ENCODE peak calls at places on chromosomes 7 and 10, in six cellular contexts. I is NB4, G is A549, D is HepG2, L is GM12878, C is K562. Y is an unnamed sample.

GRCh38 chr7:39510738-39511372 is 55.3 kb upstream of the YAE1 start:
- DNase-seq in I (peak), G (no peak), D (no peak), L (no peak), C (no peak), Y (no peak)

GRCh38 chr7:135194494-135195095 is 16.7 kb downstream of the WDR91 start:
- DNase-seq in I (no peak), G (no peak), D (no peak), L (no peak), C (no peak), Y (no peak)

GRCh38 chr7:112654322-112655216 is 135.6 kb downstream of the TMEM168 start:
- DNase-seq in I (no peak), G (no peak), D (no peak), L (no peak), C (no peak), Y (no peak)

GRCh38 chr7:19489162-19489820 is 219.5 kb downstream of the POLR1F start:
- DNase-seq in I (no peak), G (no peak), D (no peak), L (no peak), C (no peak), Y (no peak)

GRCh38 chr7:80941206-80941758 is 22.4 kb upstream of the SEMA3C start:
- DNase-seq in I (no peak), G (peak), D (no peak), L (no peak), C (no peak), Y (no peak)

GRCh38 chr10:113576853-113577252 is 24.0 kb downstream of the HABP2 start:
- DNase-seq in I (peak), G (no peak), D (no peak), L (no peak), C (no peak), Y (peak)

GRCh38 chr10:22816298-22816653 is 101.9 kb upstream of the PIP4K2A start:
- DNase-seq in I (peak), G (peak), D (no peak), L (no peak), C (peak), Y (peak)

GRCh38 chr10:69774596-69774995 is 27.1 kb upstream of the COL13A1 start:
- DNase-seq in I (no peak), G (no peak), D (no peak), L (no peak), C (no peak), Y (no peak)

GRCh38 chr7:44533301-44534055 is 7.7 kb downstream of the NPC1L1 start:
- DNase-seq in I (no peak), G (no peak), D (no peak), L (no peak), C (no peak), Y (no peak)

GRCh38 chr10:117137911-117138642 is at the start of gene VAX1:
- DNase-seq in I (no peak), G (peak), D (no peak), L (no peak), C (no peak), Y (no peak)

GRCh38 chr7:120053390-120053961 is 219.5 kb upstream of the KCND2 start:
- DNase-seq in I (peak), G (no peak), D (no peak), L (no peak), C (no peak), Y (no peak)

GRCh38 chr10:116998172-116998571 is 6.8 kb downstream of the SHTN1 start:
- DNase-seq in I (no peak), G (no peak), D (no peak), L (no peak), C (no peak), Y (no peak)

GRCh38 chr7:27242046-27242579 is 489 bp upstream of the EVX1 start:
- DNase-seq in I (no peak), G (no peak), D (no peak), L (no peak), C (no peak), Y (no peak)

GRCh38 chr10:127400216-127400615 is 148.9 kb upstream of the NPS start:
- DNase-seq in I (no peak), G (no peak), D (no peak), L (no peak), C (no peak), Y (no peak)

GRCh38 chr10:71985542-71986250 is 21.5 kb downstream of the CHST3 start:
- DNase-seq in I (peak), G (no peak), D (no peak), L (peak), C (no peak), Y (peak)

GRCh38 chr7:130844811-130845580 is 111.0 kb upstream of the KLF14 start:
- DNase-seq in I (no peak), G (peak), D (no peak), L (no peak), C (no peak), Y (no peak)

GRCh38 chr10:30436200-30436599 is 2.2 kb downstream of the MAP3K8 start:
- DNase-seq in I (peak), G (no peak), D (no peak), L (no peak), C (peak), Y (peak)

GRCh38 chr7:34128762-34129161 is 223.4 kb downstream of the BMPER start:
- DNase-seq in I (no peak), G (no peak), D (no peak), L (no peak), C (no peak), Y (no peak)

GRCh38 chr10:72146559-72147323 is 58.4 kb upstream of the SPOCK2 start:
- DNase-seq in I (no peak), G (no peak), D (no peak), L (no peak), C (no peak), Y (no peak)

GRCh38 chr7:113561446-113561845 is 357.4 kb downstream of the PPP1R3A start:
- DNase-seq in I (peak), G (no peak), D (no peak), L (no peak), C (no peak), Y (no peak)

GRCh38 chr7:90773269-90773668 is 177.1 kb downstream of the CDK14 start:
- DNase-seq in I (no peak), G (no peak), D (no peak), L (no peak), C (no peak), Y (no peak)

GRCh38 chr7:2209146-2209960 is 23.4 kb downstream of the MAD1L1 start:
- DNase-seq in I (peak), G (peak), D (peak), L (peak), C (peak), Y (peak)

GRCh38 chr7:144470052-144470451 is 66.6 kb upstream of the NOBOX start:
- DNase-seq in I (no peak), G (no peak), D (no peak), L (no peak), C (no peak), Y (no peak)

GRCh38 chr7:55420535-55420934 is 55.4 kb downstream of the LANCL2 start:
- DNase-seq in I (no peak), G (no peak), D (peak), L (no peak), C (no peak), Y (no peak)

GRCh38 chr7:131909151-131909768 is 352.8 kb upstream of the PODXL start:
- DNase-seq in I (no peak), G (no peak), D (no peak), L (no peak), C (no peak), Y (no peak)

GRCh38 chr7:23184709-23185354 is 3.0 kb downstream of the NUP42 start:
- DNase-seq in I (peak), G (peak), D (peak), L (peak), C (peak), Y (peak)

GRCh38 chr7:113086431-113086888 is at the start of gene GPR85:
- DNase-seq in I (peak), G (peak), D (no peak), L (no peak), C (peak), Y (peak)

GRCh38 chr7:43659549-43659896 is 69.8 kb downstream of the COA1 start:
- DNase-seq in I (no peak), G (no peak), D (no peak), L (no peak), C (no peak), Y (no peak)

GRCh38 chr10:63707254-63707910 is 186.2 kb downstream of the REEP3 start:
- DNase-seq in I (peak), G (peak), D (peak), L (peak), C (peak), Y (peak)

GRCh38 chr7:89623018-89623672 is 531.1 kb upstream of the STEAP1 start:
- DNase-seq in I (peak), G (peak), D (peak), L (peak), C (peak), Y (peak)

GRCh38 chr10:53786236-53786635 is 1013.7 kb upstream of the MBL2 start:
- DNase-seq in I (peak), G (no peak), D (peak), L (no peak), C (peak), Y (no peak)

GRCh38 chr10:126508535-126509040 is 120.3 kb upstream of the ADAM12 start:
- DNase-seq in I (no peak), G (no peak), D (no peak), L (no peak), C (no peak), Y (no peak)

GRCh38 chr10:132708441-132708840 is 77.5 kb downstream of the NKX6-2 start:
- DNase-seq in I (no peak), G (no peak), D (no peak), L (no peak), C (no peak), Y (no peak)

GRCh38 chr10:49177391-49178355 is 10.5 kb downstream of the TMEM273 start:
- DNase-seq in I (peak), G (peak), D (peak), L (peak), C (peak), Y (peak)

GRCh38 chr7:3899559-3899991 is 598.5 kb downstream of the SDK1 start:
- DNase-seq in I (no peak), G (no peak), D (no peak), L (no peak), C (no peak), Y (no peak)

GRCh38 chr10:10824611-10825148 is 193.0 kb upstream of the CELF2 start:
- DNase-seq in I (no peak), G (no peak), D (no peak), L (no peak), C (no peak), Y (peak)

GRCh38 chr10:10826125-10826524 is 191.5 kb upstream of the CELF2 start:
- DNase-seq in I (no peak), G (no peak), D (no peak), L (no peak), C (no peak), Y (peak)

GRCh38 chr10:10831085-10831484 is 186.6 kb upstream of the CELF2 start:
- DNase-seq in I (no peak), G (no peak), D (no peak), L (no peak), C (no peak), Y (peak)

GRCh38 chr10:10833955-10834354 is 183.7 kb upstream of the CELF2 start:
- DNase-seq in I (no peak), G (no peak), D (no peak), L (no peak), C (no peak), Y (no peak)

DNA sequence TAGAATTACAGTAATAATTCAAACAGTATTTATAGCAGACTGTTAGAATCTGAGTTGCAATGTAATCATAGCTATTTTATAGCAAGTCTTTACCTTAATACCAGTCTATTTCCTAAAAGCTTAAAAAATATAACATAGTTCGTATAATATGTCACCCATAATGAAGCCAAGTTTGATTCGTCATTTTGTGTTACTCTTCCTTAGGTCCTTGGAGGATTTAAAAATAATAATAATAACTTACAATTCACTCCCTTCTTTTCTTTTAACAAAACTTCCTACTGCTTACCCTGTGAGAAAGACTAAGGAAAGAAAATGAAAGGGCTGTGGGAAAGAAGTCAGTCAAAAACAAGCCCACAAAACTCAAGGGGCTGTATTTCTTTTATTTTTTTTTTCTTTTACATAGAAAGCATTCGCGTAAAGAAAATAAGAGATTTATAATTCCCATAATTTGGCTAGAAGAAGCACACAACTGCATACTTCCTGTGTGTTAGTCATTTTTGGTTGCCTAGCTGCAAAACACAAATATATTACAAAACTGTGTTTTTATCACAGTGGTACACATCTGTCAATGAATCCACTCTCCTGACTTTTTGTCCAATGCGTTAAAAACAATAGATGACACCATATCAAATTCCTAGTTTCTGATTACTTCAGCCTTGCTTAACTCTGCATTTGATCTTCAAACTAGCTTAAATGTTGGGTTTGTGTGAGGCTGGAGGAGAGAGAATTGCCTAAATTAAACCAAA is 187.2 kb upstream of the CELF2 start:
- DNase-seq in I (no peak), G (no peak), D (no peak), L (no peak), C (no peak), Y (peak)
- TF ChIP-seq MYC in I (no peak), G (no peak), D (no peak), L (no peak), C (no peak), Y (no peak)

DNA sequence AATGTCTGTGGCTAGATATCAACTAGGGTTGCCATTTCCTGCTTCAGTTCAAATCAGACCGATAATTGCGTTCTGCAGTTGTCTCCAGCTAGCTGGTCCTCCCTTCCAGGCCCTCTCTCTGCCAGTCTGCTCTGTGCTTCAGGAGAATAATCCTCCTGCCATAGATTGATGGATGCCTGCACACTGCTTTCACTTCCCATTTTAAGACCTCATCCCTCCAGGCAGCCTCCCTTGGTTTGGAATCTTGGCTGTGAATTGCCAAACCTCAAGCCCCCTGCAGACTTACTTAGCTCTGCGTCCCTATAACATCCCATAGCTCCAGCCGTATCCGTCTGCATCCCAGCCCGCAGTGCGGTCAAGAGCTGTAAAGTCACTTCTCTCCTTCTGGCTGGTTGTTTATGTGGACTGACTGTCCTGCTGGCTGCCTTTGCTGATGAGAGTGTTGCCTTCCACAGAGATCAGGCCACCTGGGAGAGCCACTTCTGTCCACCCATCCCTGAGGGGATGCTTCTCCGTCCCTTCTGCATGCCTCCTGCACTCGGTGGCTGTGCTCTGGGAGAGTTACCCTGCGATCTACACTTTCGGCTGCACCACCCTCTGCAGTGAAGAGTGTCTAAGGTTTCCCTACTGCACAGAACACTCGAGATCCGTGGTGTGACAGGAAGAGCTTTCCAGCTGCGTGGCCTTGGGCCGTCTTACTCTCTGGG is 22.4 kb upstream of the KLF6 start:
- DNase-seq in I (peak), G (no peak), D (no peak), L (no peak), C (no peak), Y (peak)
- H3K4me3 ChIP-seq in I (no peak), G (no peak), D (no peak), L (no peak), C (no peak), Y (no peak)

GRCh38 chr7:5678295-5679046 is 103.0 kb downstream of the RNF216 start:
- DNase-seq in I (peak), G (no peak), D (no peak), L (no peak), C (no peak), Y (no peak)
- TF ChIP-seq MYC in I (no peak), G (no peak), D (no peak), L (no peak), C (no peak), Y (no peak)

GRCh38 chr7:151590071-151590800 is 70.5 kb upstream of the RHEB start:
- DNase-seq in I (no peak), G (no peak), D (no peak), L (peak), C (no peak), Y (peak)

GRCh38 chr7:151590801-151591771 is 71.4 kb upstream of the RHEB start:
- DNase-seq in I (no peak), G (no peak), D (no peak), L (no peak), C (no peak), Y (no peak)

GRCh38 chr7:151592868-151593486 is 73.3 kb upstream of the RHEB start:
- DNase-seq in I (no peak), G (peak), D (no peak), L (no peak), C (no peak), Y (peak)

GRCh38 chr7:151592330-151592729 is 72.6 kb upstream of the RHEB start:
- DNase-seq in I (no peak), G (no peak), D (no peak), L (no peak), C (no peak), Y (no peak)

GRCh38 chr7:151591866-151592265 is 72.2 kb upstream of the RHEB start:
- DNase-seq in I (no peak), G (no peak), D (no peak), L (no peak), C (no peak), Y (no peak)
- H3K4me3 ChIP-seq in I (no peak), G (no peak), D (no peak), L (no peak), C (no peak), Y (no peak)

DNA sequence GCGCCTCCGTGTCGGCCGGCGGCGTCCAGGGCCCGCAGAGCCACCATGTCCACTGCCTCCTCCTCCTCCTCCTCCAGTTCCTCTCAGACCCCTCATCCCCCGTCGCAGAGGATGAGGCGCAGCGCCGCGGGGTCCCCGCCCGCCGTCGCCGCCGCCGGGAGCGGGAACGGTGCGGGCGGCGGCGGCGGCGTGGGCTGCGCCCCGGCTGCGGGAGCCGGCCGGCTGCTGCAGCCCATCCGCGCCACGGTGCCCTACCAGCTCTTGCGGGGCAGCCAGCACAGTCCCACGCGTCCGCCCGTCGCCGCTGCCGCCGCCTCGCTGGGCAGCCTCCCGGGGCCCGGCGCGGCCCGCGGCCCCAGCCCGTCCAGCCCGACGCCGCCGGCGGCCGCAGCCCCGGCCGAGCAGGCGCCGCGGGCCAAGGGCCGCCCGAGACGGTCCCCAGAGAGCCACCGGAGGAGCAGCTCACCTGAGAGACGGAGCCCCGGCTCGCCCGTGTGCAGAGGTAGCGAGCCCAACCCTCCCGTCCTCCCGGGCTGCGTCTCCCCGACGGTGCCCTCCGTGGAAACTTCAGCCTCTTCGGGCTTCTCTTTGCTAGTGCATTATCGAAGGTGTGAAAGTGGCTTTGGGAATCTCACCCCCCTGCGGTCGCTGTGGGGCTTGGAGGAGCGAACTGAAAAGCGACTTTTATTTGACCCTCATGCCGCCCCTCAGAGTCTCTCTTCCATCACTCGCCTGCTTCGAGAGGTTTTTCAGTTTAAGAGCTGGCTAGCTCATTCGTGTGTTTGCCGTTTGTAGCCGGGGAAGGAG is 913 bp downstream of the GLCCI1 start:
- DNase-seq in I (peak), G (peak), D (no peak), L (no peak), C (peak), Y (peak)
- TF ChIP-seq MYC in I (peak), G (no peak), D (no peak), L (no peak), C (no peak), Y (no peak)

DNA sequence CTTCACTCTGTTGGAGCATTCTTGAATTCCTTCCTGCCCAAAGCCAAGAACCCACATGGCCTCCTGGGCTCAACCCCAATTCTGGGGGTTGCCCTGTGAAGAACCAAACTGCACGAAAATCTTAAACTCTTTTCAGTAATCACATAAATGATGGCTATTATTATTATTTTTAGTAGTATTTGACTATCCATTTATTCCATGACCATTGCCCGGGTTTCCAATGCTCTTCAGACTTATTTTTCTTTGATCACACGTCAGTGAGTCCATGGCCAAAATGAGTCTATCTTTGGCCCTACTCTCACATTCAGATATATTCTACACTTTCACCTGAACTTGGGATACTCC is 185.9 kb downstream of the AVL9 start:
- DNase-seq in I (no peak), G (no peak), D (no peak), L (no peak), C (no peak), Y (no peak)
- H3K4me3 ChIP-seq in I (no peak), G (no peak), D (no peak), L (no peak), C (no peak), Y (no peak)

DNA sequence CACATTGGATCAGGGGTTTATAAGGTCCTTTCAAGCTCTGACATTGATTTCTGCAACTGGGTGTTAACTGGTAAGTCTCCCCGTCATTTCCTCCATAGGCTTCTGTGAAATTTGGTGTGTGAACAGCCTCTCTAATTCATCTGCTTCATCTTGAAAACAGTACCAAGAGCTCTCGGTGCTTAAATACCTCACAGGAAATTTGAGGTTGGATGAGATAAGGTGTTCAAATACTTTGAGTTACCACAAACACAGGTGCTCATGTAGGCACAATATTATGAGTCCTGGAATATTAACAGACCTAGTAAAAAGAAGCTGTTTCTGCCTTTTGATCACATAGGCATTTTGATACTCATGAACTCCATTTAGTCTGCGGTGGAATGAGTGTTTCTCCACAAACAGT is 85.2 kb downstream of the RTKN2 start:
- DNase-seq in I (no peak), G (no peak), D (no peak), L (peak), C (no peak), Y (no peak)
- TF ChIP-seq MYC in I (no peak), G (no peak), D (no peak), L (no peak), C (no peak), Y (no peak)

GRCh38 chr7:47571355-47572100 is 10.4 kb downstream of the TNS3 start:
- DNase-seq in I (peak), G (no peak), D (peak), L (no peak), C (no peak), Y (no peak)
- H3K4me3 ChIP-seq in I (no peak), G (peak), D (peak), L (no peak), C (no peak), Y (no peak)

Y was measured in endothelial cell of umbilical vein.